ENCODE peak calls at places on chromosome 3, in ten cellular contexts. C, L, P, H, T, Q, V, Z, K and U are unnamed samples.

GRCh38 chr3:33256249-33256648 is 21.0 kb upstream of the FBXL2 start:
- DNase-seq in T (no peak), V (no peak), Q (no peak), H (no peak), K (no peak), L (no peak), P (no peak), C (no peak), Z (no peak), U (no peak)

GRCh38 chr3:106826861-106827311 is 550.4 kb upstream of the CCDC54 start:
- DNase-seq in Z (no peak), P (no peak), Q (no peak), L (no peak), V (peak; percentile 69), K (no peak), T (no peak), C (peak; percentile 73), H (no peak), U (no peak)

GRCh38 chr3:58521917-58522680 is 14.9 kb downstream of the ACOX2 start:
- DNase-seq in K (no peak), T (no peak), L (peak; percentile 33), P (no peak), V (peak; percentile 9), C (no peak), Z (no peak), Q (no peak), H (no peak), U (no peak)

GRCh38 chr3:26621891-26622633 is 510 bp upstream of the LRRC3B start:
- DNase-seq in Z (no peak), K (no peak), Q (no peak), T (no peak), P (no peak), L (no peak), V (no peak), H (no peak), C (no peak), U (no peak)

GRCh38 chr3:37862712-37863551 is 1.3 kb downstream of the CTDSPL start:
- DNase-seq in P (peak; percentile 47), K (no peak), V (peak; percentile 80), H (no peak), Q (no peak), Z (peak; percentile 9), C (no peak), T (no peak), L (peak; percentile 50), U (peak; percentile 23)

GRCh38 chr3:100080573-100080972 is 33.7 kb downstream of the FILIP1L start:
- DNase-seq in C (no peak), K (no peak), T (no peak), V (peak; percentile 49), Q (no peak), P (no peak), Z (no peak), H (no peak), L (no peak), U (no peak)

GRCh38 chr3:8538904-8539303 is 37.3 kb downstream of the LMCD1 start:
- DNase-seq in C (no peak), Q (peak; percentile 43), T (no peak), Z (no peak), P (peak; percentile 72), K (no peak), L (no peak), H (no peak), V (peak; percentile 92), U (no peak)

GRCh38 chr3:122955916-122956684 is 71.5 kb downstream of the SEMA5B start:
- DNase-seq in H (no peak), C (no peak), V (no peak), L (no peak), K (no peak), Q (no peak), T (no peak), P (no peak), Z (no peak), U (no peak)

GRCh38 chr3:40304352-40304751 is 5.2 kb upstream of the EIF1B start:
- DNase-seq in H (no peak), K (no peak), L (no peak), P (no peak), Z (no peak), C (no peak), T (no peak), Q (no peak), V (no peak), U (no peak)

GRCh38 chr3:104604326-104605010 is 762.2 kb upstream of the ALCAM start:
- DNase-seq in T (no peak), L (peak; percentile 50), P (peak; percentile 8), K (no peak), Z (peak; percentile 16), V (peak; percentile 33), H (no peak), Q (no peak), C (peak; percentile 41), U (no peak)

GRCh38 chr3:186598794-186599141 is 14.1 kb upstream of the AHSG start:
- DNase-seq in H (no peak), Z (no peak), L (no peak), K (no peak), Q (no peak), C (no peak), P (no peak), T (no peak), V (no peak), U (no peak)

GRCh38 chr3:128351476-128352085 is 115.1 kb downstream of the DNAJB8 start:
- DNase-seq in C (no peak), Q (no peak), V (no peak), Z (no peak), L (no peak), H (no peak), P (no peak), K (no peak), T (no peak), U (no peak)

GRCh38 chr3:118803096-118803476 is 231.6 kb downstream of the IGSF11 start:
- DNase-seq in K (no peak), C (no peak), Q (no peak), T (no peak), L (no peak), V (no peak), Z (no peak), H (no peak), P (no peak), U (no peak)

GRCh38 chr3:9067352-9067975 is 104.2 kb upstream of the RAD18 start:
- DNase-seq in Q (peak; percentile 36), C (peak; percentile 78), Z (peak; percentile 19), P (peak; percentile 68), T (no peak), V (peak; percentile 58), K (no peak), L (peak; percentile 74), H (no peak), U (no peak)

GRCh38 chr3:58570851-58571250 is 6.3 kb downstream of the FAM107A start:
- DNase-seq in P (no peak), Q (no peak), H (no peak), K (no peak), V (no peak), L (no peak), T (no peak), C (no peak), Z (no peak), U (no peak)